ENCODE peak calls at places on chromosome 13, in seven cellular contexts. One of them, this sample, is unnamed.

GRCh38 chr13:27124571-27124970 is 47.0 kb downstream of the USP12 start:
- DNase-seq in transverse colon: no peak
- DNase-seq in cardiac fibroblast: no peak
- DNase-seq in cardiac muscle cell: no peak
- DNase-seq in glutamatergic neuron: no peak
- DNase-seq in mucosa of descending colon: no peak
- DNase-seq in GM23338: no peak
- DNase-seq in this sample: no peak

GRCh38 chr13:104181526-104182231 is 1115.5 kb upstream of the SLC10A2 start:
- DNase-seq in transverse colon: no peak
- DNase-seq in cardiac fibroblast: no peak
- DNase-seq in cardiac muscle cell: no peak
- DNase-seq in glutamatergic neuron: no peak
- DNase-seq in mucosa of descending colon: no peak
- DNase-seq in GM23338: peak
- DNase-seq in this sample: no peak

GRCh38 chr13:49472186-49472585 is 23.6 kb upstream of the PHF11 start:
- DNase-seq in transverse colon: no peak
- DNase-seq in cardiac fibroblast: no peak
- DNase-seq in cardiac muscle cell: no peak
- DNase-seq in glutamatergic neuron: no peak
- DNase-seq in mucosa of descending colon: no peak
- DNase-seq in GM23338: no peak
- DNase-seq in this sample: no peak

GRCh38 chr13:114064516-114065140 is 67.8 kb downstream of the RASA3 start:
- DNase-seq in transverse colon: peak
- DNase-seq in cardiac fibroblast: peak
- DNase-seq in cardiac muscle cell: no peak
- DNase-seq in glutamatergic neuron: no peak
- DNase-seq in mucosa of descending colon: no peak
- DNase-seq in GM23338: no peak
- DNase-seq in this sample: peak

GRCh38 chr13:29861694-29862110 is 11.3 kb upstream of the UBL3 start:
- DNase-seq in transverse colon: no peak
- DNase-seq in cardiac fibroblast: peak
- DNase-seq in cardiac muscle cell: no peak
- DNase-seq in glutamatergic neuron: no peak
- DNase-seq in mucosa of descending colon: no peak
- DNase-seq in GM23338: no peak
- DNase-seq in this sample: peak

GRCh38 chr13:40993987-40994386 is 25.1 kb downstream of the ELF1 start:
- DNase-seq in transverse colon: peak
- DNase-seq in cardiac fibroblast: no peak
- DNase-seq in cardiac muscle cell: no peak
- DNase-seq in glutamatergic neuron: no peak
- DNase-seq in mucosa of descending colon: peak
- DNase-seq in GM23338: peak
- DNase-seq in this sample: peak

GRCh38 chr13:113903361-113903760 is 39.5 kb upstream of the GAS6 start:
- DNase-seq in transverse colon: no peak
- DNase-seq in cardiac fibroblast: peak
- DNase-seq in cardiac muscle cell: no peak
- DNase-seq in glutamatergic neuron: no peak
- DNase-seq in mucosa of descending colon: no peak
- DNase-seq in GM23338: no peak
- DNase-seq in this sample: no peak

GRCh38 chr13:41117859-41118258 is 14.7 kb downstream of the KBTBD6 start:
- DNase-seq in transverse colon: no peak
- DNase-seq in cardiac fibroblast: no peak
- DNase-seq in cardiac muscle cell: no peak
- DNase-seq in glutamatergic neuron: no peak
- DNase-seq in mucosa of descending colon: no peak
- DNase-seq in GM23338: no peak
- DNase-seq in this sample: peak

GRCh38 chr13:104286566-104287290 is 1220.5 kb upstream of the SLC10A2 start:
- DNase-seq in transverse colon: no peak
- DNase-seq in cardiac fibroblast: no peak
- DNase-seq in cardiac muscle cell: no peak
- DNase-seq in glutamatergic neuron: no peak
- DNase-seq in mucosa of descending colon: no peak
- DNase-seq in GM23338: peak
- DNase-seq in this sample: no peak

GRCh38 chr13:23686948-23687347 is 116.7 kb downstream of the TNFRSF19 start:
- DNase-seq in transverse colon: no peak
- DNase-seq in cardiac fibroblast: no peak
- DNase-seq in cardiac muscle cell: no peak
- DNase-seq in glutamatergic neuron: no peak
- DNase-seq in mucosa of descending colon: no peak
- DNase-seq in GM23338: no peak
- DNase-seq in this sample: no peak

GRCh38 chr13:114035583-114036501 is 62.0 kb upstream of the C13orf46 start:
- DNase-seq in transverse colon: no peak
- DNase-seq in cardiac fibroblast: no peak
- DNase-seq in cardiac muscle cell: peak
- DNase-seq in glutamatergic neuron: peak
- DNase-seq in mucosa of descending colon: no peak
- DNase-seq in GM23338: no peak
- DNase-seq in this sample: no peak

GRCh38 chr13:57632276-57633140 is 964 bp downstream of the PCDH17 start:
- DNase-seq in transverse colon: no peak
- DNase-seq in cardiac fibroblast: peak
- DNase-seq in cardiac muscle cell: peak
- DNase-seq in glutamatergic neuron: peak
- DNase-seq in mucosa of descending colon: no peak
- DNase-seq in GM23338: peak
- DNase-seq in this sample: no peak

GRCh38 chr13:60654405-60654804 is 257.4 kb downstream of the TDRD3 start:
- DNase-seq in transverse colon: no peak
- DNase-seq in cardiac fibroblast: peak
- DNase-seq in cardiac muscle cell: peak
- DNase-seq in glutamatergic neuron: peak
- DNase-seq in mucosa of descending colon: peak
- DNase-seq in GM23338: peak
- DNase-seq in this sample: peak

GRCh38 chr13:51318876-51319275 is 20.6 kb upstream of the SERPINE3 start:
- DNase-seq in transverse colon: no peak
- DNase-seq in cardiac fibroblast: no peak
- DNase-seq in cardiac muscle cell: no peak
- DNase-seq in glutamatergic neuron: no peak
- DNase-seq in mucosa of descending colon: no peak
- DNase-seq in GM23338: no peak
- DNase-seq in this sample: no peak

GRCh38 chr13:95185851-95186250 is 115.4 kb downstream of the ABCC4 start:
- DNase-seq in transverse colon: no peak
- DNase-seq in cardiac fibroblast: no peak
- DNase-seq in cardiac muscle cell: no peak
- DNase-seq in glutamatergic neuron: no peak
- DNase-seq in mucosa of descending colon: peak
- DNase-seq in GM23338: no peak
- DNase-seq in this sample: no peak

GRCh38 chr13:77067519-77067918 is 40.6 kb upstream of the FBXL3 start:
- DNase-seq in transverse colon: no peak
- DNase-seq in cardiac fibroblast: no peak
- DNase-seq in cardiac muscle cell: no peak
- DNase-seq in glutamatergic neuron: no peak
- DNase-seq in mucosa of descending colon: no peak
- DNase-seq in GM23338: no peak
- DNase-seq in this sample: no peak

GRCh38 chr13:66895780-66896179 is 334.4 kb downstream of the PCDH9 start:
- DNase-seq in transverse colon: no peak
- DNase-seq in cardiac fibroblast: no peak
- DNase-seq in cardiac muscle cell: no peak
- DNase-seq in glutamatergic neuron: peak
- DNase-seq in mucosa of descending colon: no peak
- DNase-seq in GM23338: no peak
- DNase-seq in this sample: no peak

GRCh38 chr13:52751196-52751595 is 11.6 kb upstream of the CNMD start:
- DNase-seq in transverse colon: no peak
- DNase-seq in cardiac fibroblast: no peak
- DNase-seq in cardiac muscle cell: no peak
- DNase-seq in glutamatergic neuron: no peak
- DNase-seq in mucosa of descending colon: no peak
- DNase-seq in GM23338: no peak
- DNase-seq in this sample: peak

GRCh38 chr13:112968910-112969691 is at the start of gene MCF2L:
- DNase-seq in transverse colon: peak
- DNase-seq in cardiac fibroblast: peak
- DNase-seq in cardiac muscle cell: peak
- DNase-seq in glutamatergic neuron: peak
- DNase-seq in mucosa of descending colon: peak
- DNase-seq in GM23338: peak
- DNase-seq in this sample: no peak

GRCh38 chr13:40251343-40252032 is 415.0 kb downstream of the FOXO1 start:
- DNase-seq in transverse colon: no peak
- DNase-seq in cardiac fibroblast: peak
- DNase-seq in cardiac muscle cell: no peak
- DNase-seq in glutamatergic neuron: no peak
- DNase-seq in mucosa of descending colon: no peak
- DNase-seq in GM23338: no peak
- DNase-seq in this sample: peak

GRCh38 chr13:85798999-85799646 is at the start of gene SLITRK6:
- DNase-seq in transverse colon: no peak
- DNase-seq in cardiac fibroblast: peak
- DNase-seq in cardiac muscle cell: peak
- DNase-seq in glutamatergic neuron: no peak
- DNase-seq in mucosa of descending colon: peak
- DNase-seq in GM23338: peak
- DNase-seq in this sample: peak

GRCh38 chr13:112699318-112699918 is 9.6 kb downstream of the ATP11A start:
- DNase-seq in transverse colon: no peak
- DNase-seq in cardiac fibroblast: no peak
- DNase-seq in cardiac muscle cell: no peak
- DNase-seq in glutamatergic neuron: no peak
- DNase-seq in mucosa of descending colon: no peak
- DNase-seq in GM23338: no peak
- DNase-seq in this sample: no peak

GRCh38 chr13:98571955-98572662 is 4.8 kb downstream of the STK24 start:
- DNase-seq in transverse colon: peak
- DNase-seq in cardiac fibroblast: peak
- DNase-seq in cardiac muscle cell: no peak
- DNase-seq in glutamatergic neuron: peak
- DNase-seq in mucosa of descending colon: peak
- DNase-seq in GM23338: no peak
- DNase-seq in this sample: peak

GRCh38 chr13:20939662-20940061 is 37.1 kb upstream of the XPO4 start:
- DNase-seq in transverse colon: no peak
- DNase-seq in cardiac fibroblast: no peak
- DNase-seq in cardiac muscle cell: no peak
- DNase-seq in glutamatergic neuron: no peak
- DNase-seq in mucosa of descending colon: no peak
- DNase-seq in GM23338: no peak
- DNase-seq in this sample: no peak

GRCh38 chr13:20945952-20946383 is 43.4 kb upstream of the XPO4 start:
- DNase-seq in transverse colon: peak
- DNase-seq in cardiac fibroblast: no peak
- DNase-seq in cardiac muscle cell: peak
- DNase-seq in glutamatergic neuron: peak
- DNase-seq in mucosa of descending colon: peak
- DNase-seq in GM23338: peak
- DNase-seq in this sample: no peak

GRCh38 chr13:20943519-20944012 is 41.0 kb upstream of the XPO4 start:
- DNase-seq in transverse colon: peak
- DNase-seq in cardiac fibroblast: peak
- DNase-seq in cardiac muscle cell: peak
- DNase-seq in glutamatergic neuron: peak
- DNase-seq in mucosa of descending colon: peak
- DNase-seq in GM23338: peak
- DNase-seq in this sample: peak

GRCh38 chr13:20940083-20940482 is 37.5 kb upstream of the XPO4 start:
- DNase-seq in transverse colon: no peak
- DNase-seq in cardiac fibroblast: peak
- DNase-seq in cardiac muscle cell: no peak
- DNase-seq in glutamatergic neuron: no peak
- DNase-seq in mucosa of descending colon: no peak
- DNase-seq in GM23338: no peak
- DNase-seq in this sample: no peak

GRCh38 chr13:20942938-20943518 is 40.5 kb upstream of the XPO4 start:
- DNase-seq in transverse colon: peak
- DNase-seq in cardiac fibroblast: no peak
- DNase-seq in cardiac muscle cell: no peak
- DNase-seq in glutamatergic neuron: no peak
- DNase-seq in mucosa of descending colon: no peak
- DNase-seq in GM23338: no peak
- DNase-seq in this sample: no peak
- TF ChIP-seq CTCF in transverse colon: no peak
- TF ChIP-seq CTCF in cardiac fibroblast: no peak
- TF ChIP-seq CTCF in cardiac muscle cell: no peak
- TF ChIP-seq CTCF in glutamatergic neuron: no peak
- TF ChIP-seq CTCF in mucosa of descending colon: no peak
- TF ChIP-seq CTCF in GM23338: no peak
- TF ChIP-seq CTCF in this sample: no peak

GRCh38 chr13:110680852-110681251 is 25.1 kb downstream of the CARS2 start:
- DNase-seq in transverse colon: no peak
- DNase-seq in cardiac fibroblast: peak
- DNase-seq in cardiac muscle cell: peak
- DNase-seq in glutamatergic neuron: peak
- DNase-seq in mucosa of descending colon: no peak
- DNase-seq in GM23338: peak
- DNase-seq in this sample: peak
- TF ChIP-seq CTCF in transverse colon: peak
- TF ChIP-seq CTCF in cardiac fibroblast: peak
- TF ChIP-seq CTCF in cardiac muscle cell: peak
- TF ChIP-seq CTCF in glutamatergic neuron: peak
- TF ChIP-seq CTCF in mucosa of descending colon: no peak
- TF ChIP-seq CTCF in GM23338: peak
- TF ChIP-seq CTCF in this sample: no peak

GRCh38 chr13:102089177-102089576 is 312.7 kb downstream of the FGF14 start:
- DNase-seq in transverse colon: no peak
- DNase-seq in cardiac fibroblast: peak
- DNase-seq in cardiac muscle cell: peak
- DNase-seq in glutamatergic neuron: no peak
- DNase-seq in mucosa of descending colon: no peak
- DNase-seq in GM23338: no peak
- DNase-seq in this sample: peak
- TF ChIP-seq CTCF in transverse colon: no peak
- TF ChIP-seq CTCF in cardiac fibroblast: peak
- TF ChIP-seq CTCF in cardiac muscle cell: no peak
- TF ChIP-seq CTCF in glutamatergic neuron: no peak
- TF ChIP-seq CTCF in mucosa of descending colon: no peak
- TF ChIP-seq CTCF in GM23338: peak
- TF ChIP-seq CTCF in this sample: peak

DNA sequence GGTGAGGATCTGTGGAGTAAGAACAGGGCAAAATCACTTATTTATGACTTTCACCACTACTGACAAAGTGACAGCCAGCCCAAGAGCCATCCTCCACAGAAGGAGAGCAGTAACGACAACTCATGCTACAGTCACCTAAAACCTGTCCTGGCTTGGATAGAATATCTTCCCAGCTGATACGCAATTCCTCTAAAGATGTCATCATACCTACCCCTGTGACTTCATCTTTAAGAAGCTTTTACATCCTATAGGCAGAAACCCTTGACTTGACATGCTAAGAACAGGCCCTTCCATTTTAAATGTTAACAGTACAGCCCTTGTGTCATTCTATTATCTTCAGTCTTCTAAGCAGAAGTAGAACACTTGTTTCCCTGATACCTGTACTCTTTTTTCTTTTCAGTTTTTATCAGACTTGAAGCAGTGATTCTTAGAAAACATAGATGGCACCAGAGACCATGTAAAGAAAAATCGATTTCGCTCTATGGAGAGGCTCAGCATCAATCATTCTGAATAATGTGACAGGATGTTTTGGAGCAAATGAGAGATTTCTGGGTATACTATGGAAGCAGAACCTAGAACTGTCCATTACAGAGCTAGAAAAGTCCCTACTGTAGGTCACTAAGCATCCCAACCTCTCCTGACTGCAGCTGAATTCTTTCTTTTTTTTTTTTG is 20.1 kb downstream of the STOML3 start:
- DNase-seq in transverse colon: no peak
- DNase-seq in cardiac fibroblast: no peak
- DNase-seq in cardiac muscle cell: no peak
- DNase-seq in glutamatergic neuron: no peak
- DNase-seq in mucosa of descending colon: no peak
- DNase-seq in GM23338: peak
- DNase-seq in this sample: no peak
- TF ChIP-seq CTCF in transverse colon: no peak
- TF ChIP-seq CTCF in cardiac fibroblast: no peak
- TF ChIP-seq CTCF in cardiac muscle cell: no peak
- TF ChIP-seq CTCF in glutamatergic neuron: no peak
- TF ChIP-seq CTCF in mucosa of descending colon: no peak
- TF ChIP-seq CTCF in GM23338: peak
- TF ChIP-seq CTCF in this sample: no peak

This sample was measured in MCF 10A.